ENCODE peak calls at places on chromosomes 3 and 15, in eight cellular contexts. M is RWPE1, Z is neuronal stem cell, R is fibroblast of the conjunctiva, B is mesothelial cell of epicardium, S is T-helper 17 cell, C is HEK293T, E is endothelial cell. D is an unnamed sample.
A peak's percentile ranks its signal among the peaks of the same experiment; 100 is the strongest.

GRCh38 chr15:68526269-68526668 is 52.5 kb upstream of the CORO2B start:
- DNase-seq in E (no peak), B (no peak), R (no peak), C (no peak), S (no peak), Z (no peak), M (peak; percentile 33), D (no peak)

GRCh38 chr3:158920375-158920774 is 118.5 kb downstream of the MFSD1 start:
- DNase-seq in B (no peak), M (no peak), R (no peak), C (no peak), Z (no peak), E (no peak), S (no peak), D (no peak)

GRCh38 chr3:128554100-128554464 is 61.1 kb upstream of the GATA2 start:
- DNase-seq in M (no peak), B (no peak), R (peak; percentile 13), C (no peak), S (no peak), Z (no peak), E (no peak), D (no peak)

GRCh38 chr15:53978248-53978906 is at the start of gene UNC13C:
- DNase-seq in Z (peak; percentile 47), R (no peak), C (peak; percentile 6), M (no peak), S (no peak), E (peak; percentile 40), B (peak; percentile 21), D (no peak)

GRCh38 chr15:75043509-75044257 is 20.3 kb downstream of the PPCDC start:
- DNase-seq in B (peak; percentile 44), Z (no peak), M (no peak), E (no peak), S (no peak), C (no peak), R (peak; percentile 99), D (peak; percentile 98)

GRCh38 chr3:29311805-29312204 is 30.9 kb downstream of the RBMS3 start:
- DNase-seq in S (no peak), E (no peak), B (no peak), R (no peak), C (no peak), M (no peak), Z (no peak), D (no peak)

GRCh38 chr3:14885307-14885706 is 62.1 kb upstream of the NR2C2 start:
- DNase-seq in S (no peak), C (no peak), B (no peak), M (no peak), Z (no peak), R (no peak), E (no peak), D (no peak)

GRCh38 chr3:116256843-116257485 is 188.3 kb downstream of the LSAMP start:
- DNase-seq in M (no peak), E (no peak), B (no peak), S (no peak), R (no peak), Z (no peak), C (no peak), D (no peak)

GRCh38 chr15:75659928-75660645 is 12.4 kb downstream of the SNX33 start:
- DNase-seq in Z (no peak), E (no peak), S (no peak), B (no peak), M (no peak), C (no peak), R (no peak), D (no peak)

GRCh38 chr15:99384992-99385669 is 133.8 kb downstream of the LRRC28 start:
- DNase-seq in B (no peak), C (no peak), Z (no peak), E (no peak), M (no peak), S (no peak), R (no peak), D (no peak)

GRCh38 chr15:77001351-77001750 is 6.4 kb downstream of the PSTPIP1 start:
- DNase-seq in R (no peak), C (no peak), M (no peak), E (no peak), Z (no peak), S (no peak), B (no peak), D (no peak)

GRCh38 chr3:188229177-188229576 is 75.2 kb downstream of the LPP start:
- DNase-seq in E (no peak), Z (no peak), M (no peak), R (no peak), B (no peak), S (no peak), C (no peak), D (no peak)

GRCh38 chr15:48393650-48394049 is 62.4 kb downstream of the DUT start:
- DNase-seq in C (no peak), B (no peak), Z (no peak), E (no peak), M (no peak), S (no peak), R (peak; percentile 72), D (no peak)

GRCh38 chr3:25572919-25573385 is 91.8 kb downstream of the TOP2B start:
- DNase-seq in Z (no peak), S (no peak), B (no peak), R (no peak), E (no peak), M (no peak), C (no peak), D (no peak)

GRCh38 chr3:71103430-71103881 is 480.1 kb downstream of the FOXP1 start:
- DNase-seq in C (no peak), M (no peak), S (no peak), R (peak; percentile 74), B (no peak), E (no peak), Z (no peak), D (no peak)

GRCh38 chr15:100601158-100601557 is 826 bp downstream of the LINS1 start:
- DNase-seq in R (no peak), Z (no peak), C (peak; percentile 26), M (no peak), E (peak; percentile 24), S (no peak), B (no peak), D (no peak)

GRCh38 chr15:66461917-66462316 is 35.6 kb downstream of the SNAPC5 start:
- DNase-seq in C (no peak), M (peak; percentile 73), E (no peak), R (no peak), B (no peak), Z (no peak), S (no peak), D (no peak)

GRCh38 chr3:102195198-102195948 is 239.4 kb upstream of the ZPLD1 start:
- DNase-seq in R (no peak), E (no peak), B (no peak), M (peak; percentile 76), C (no peak), Z (no peak), S (no peak), D (no peak)

D was measured in AG04450.